ENCODE peak calls at places on chromosomes 2 and 18, in eight cellular contexts. T is kidney epithelial cell, A is endothelial cell of umbilical vein, V is lower lobe of right lung, F is uterus, P is psoas muscle, E is A549, C is MM.1S. W is an unnamed sample.
A peak's percentile ranks its signal among the peaks of the same experiment; 100 is the strongest.

GRCh38 chr2:39435974-39436591 is 1.0 kb downstream of the MAP4K3 start:
- DNase-seq in A (peak; percentile 52), E (no peak), P (no peak), C (peak; percentile 18), T (no peak), V (no peak), F (peak; percentile 48), W (peak; percentile 81)

GRCh38 chr2:169658877-169659276 is 35.3 kb downstream of the CFAP210 start:
- DNase-seq in C (no peak), V (no peak), A (no peak), E (no peak), F (no peak), T (no peak), P (no peak), W (no peak)

GRCh38 chr2:85266424-85267041 is 61.3 kb downstream of the TGOLN2 start:
- DNase-seq in F (peak; percentile 73), V (peak; percentile 83), P (peak; percentile 86), T (no peak), C (peak; percentile 57), A (peak; percentile 25), E (peak; percentile 74), W (peak; percentile 79)

GRCh38 chr2:161068670-161069069 is 91.6 kb upstream of the TANK start:
- DNase-seq in T (no peak), V (no peak), F (no peak), A (no peak), P (no peak), C (no peak), E (no peak), W (peak; percentile 26)

GRCh38 chr2:23008951-23009350 is 376.0 kb upstream of the KLHL29 start:
- DNase-seq in T (no peak), F (no peak), C (no peak), P (no peak), V (no peak), E (no peak), A (no peak), W (no peak)

GRCh38 chr2:111706481-111707001 is 177.5 kb downstream of the ANAPC1 start:
- DNase-seq in C (peak; percentile 81), T (no peak), A (no peak), P (no peak), V (no peak), E (no peak), F (no peak), W (no peak)

GRCh38 chr2:157838442-157839161 is 37.5 kb downstream of the ACVR1 start:
- DNase-seq in A (peak; percentile 91), E (peak; percentile 60), V (no peak), T (no peak), C (no peak), F (peak; percentile 32), P (peak; percentile 72), W (peak; percentile 68)

GRCh38 chr2:11067221-11068078 is 87.8 kb upstream of the SLC66A3 start:
- DNase-seq in C (no peak), E (no peak), T (no peak), F (no peak), V (no peak), P (no peak), A (no peak), W (no peak)

GRCh38 chr2:65070856-65071255 is 14.6 kb downstream of the CEP68 start:
- DNase-seq in C (no peak), P (no peak), E (no peak), F (no peak), V (no peak), T (no peak), A (no peak), W (no peak)

GRCh38 chr2:26595146-26595545 is 46.0 kb downstream of the CIB4 start:
- DNase-seq in P (no peak), C (no peak), V (peak; percentile 14), E (no peak), T (no peak), A (no peak), F (no peak), W (no peak)

GRCh38 chr18:44245026-44245425 is 435.7 kb upstream of the SETBP1 start:
- DNase-seq in V (no peak), E (no peak), T (no peak), C (no peak), P (no peak), A (no peak), F (no peak), W (no peak)

GRCh38 chr2:238158807-238159539 is at the start of gene ERFE:
- DNase-seq in V (no peak), F (no peak), T (no peak), E (peak; percentile 58), A (no peak), P (peak; percentile 77), C (peak; percentile 56), W (no peak)

GRCh38 chr2:174282449-174282848 is 34.1 kb upstream of the OLA1 start:
- DNase-seq in F (no peak), A (no peak), T (no peak), C (no peak), V (no peak), P (no peak), E (no peak), W (no peak)

GRCh38 chr2:24919100-24919976 is 699 bp downstream of the ADCY3 start:
- DNase-seq in P (peak; percentile 58), F (no peak), A (no peak), V (no peak), T (no peak), C (peak; percentile 85), E (peak; percentile 37), W (no peak)

GRCh38 chr2:9708683-9709538 is 78.1 kb upstream of the YWHAQ start:
- DNase-seq in V (no peak), A (no peak), T (no peak), C (no peak), F (no peak), P (no peak), E (no peak), W (no peak)

GRCh38 chr2:189113963-189114362 is 65.6 kb downstream of the COL5A2 start:
- DNase-seq in A (no peak), E (no peak), P (no peak), C (no peak), V (no peak), F (no peak), T (no peak), W (peak; percentile 35)

GRCh38 chr2:138829326-138829725 is 49.1 kb upstream of the NXPH2 start:
- DNase-seq in P (no peak), E (peak; percentile 64), A (peak; percentile 24), C (peak; percentile 78), V (peak; percentile 42), T (no peak), F (no peak), W (no peak)

GRCh38 chr2:95049088-95049955 is 23.8 kb downstream of the MAL start:
- DNase-seq in P (peak; percentile 30), C (no peak), A (no peak), F (no peak), V (no peak), T (no peak), E (no peak), W (no peak)

GRCh38 chr2:96869824-96870630 is at the start of gene SEMA4C:
- DNase-seq in A (peak; percentile 45), T (no peak), E (peak; percentile 32), F (peak; percentile 63), C (no peak), P (peak; percentile 76), V (peak; percentile 70), W (no peak)

GRCh38 chr2:201559067-201559710 is 84.1 kb downstream of the TMEM237 start:
- DNase-seq in E (no peak), T (no peak), C (no peak), V (peak; percentile 43), F (no peak), P (peak; percentile 42), A (no peak), W (no peak)

GRCh38 chr2:125418483-125418882 is 1237.5 kb upstream of the GYPC start:
- DNase-seq in F (no peak), E (no peak), T (no peak), V (no peak), C (no peak), P (no peak), A (no peak), W (no peak)

GRCh38 chr2:241534701-241535375 is 23.7 kb upstream of the BOK start:
- DNase-seq in C (no peak), T (no peak), F (no peak), A (no peak), E (no peak), V (no peak), P (no peak), W (no peak)

GRCh38 chr2:241088791-241089732 is 13.0 kb downstream of the MTERF4 start:
- DNase-seq in P (peak; percentile 44), A (no peak), C (no peak), V (no peak), F (no peak), T (no peak), E (no peak), W (no peak)

GRCh38 chr18:46297621-46298020 is 193.4 kb downstream of the HAUS1 start:
- DNase-seq in V (no peak), C (no peak), P (no peak), E (no peak), A (no peak), F (no peak), T (no peak), W (no peak)

GRCh38 chr2:175955168-175955567 is 46.9 kb downstream of the LNPK start:
- DNase-seq in A (no peak), P (no peak), F (no peak), E (no peak), C (no peak), T (no peak), V (no peak), W (no peak)

GRCh38 chr2:131682122-131682944 is 154.6 kb downstream of the CCDC74A start:
- DNase-seq in A (peak; percentile 93), C (peak; percentile 93), F (peak; percentile 85), T (peak; percentile 62), E (peak; percentile 85), V (peak; percentile 84), P (peak; percentile 89), W (peak; percentile 83)
- TF ChIP-seq CTCF in A (peak; percentile 52), C (peak; percentile 30), F (no peak), T (peak; percentile 46), E (peak; percentile 34), V (peak; percentile 18), P (peak; percentile 5), W (no peak)

GRCh38 chr18:63098014-63098981 is 221.3 kb downstream of the BCL2 start:
- DNase-seq in E (no peak), F (no peak), T (no peak), A (no peak), P (no peak), V (no peak), C (peak; percentile 83), W (no peak)
- H3K4me3 ChIP-seq in E (no peak overlapping the region), F (no peak overlapping the region), T (no peak overlapping the region), A (no peak overlapping the region), P (no peak overlapping the region), V (no peak overlapping the region), C (peak overlapping the region; percentile 29), W (no peak overlapping the region)

GRCh38 chr18:75546964-75547363 is 119.5 kb upstream of the SMIM21 start:
- DNase-seq in T (no peak), E (peak; percentile 3), P (no peak), F (no peak), A (no peak), C (no peak), V (no peak), W (no peak)
- TF ChIP-seq CTCF in T (no peak), E (no peak), P (no peak), F (no peak), A (no peak), C (no peak), V (no peak), W (no peak)

DNA sequence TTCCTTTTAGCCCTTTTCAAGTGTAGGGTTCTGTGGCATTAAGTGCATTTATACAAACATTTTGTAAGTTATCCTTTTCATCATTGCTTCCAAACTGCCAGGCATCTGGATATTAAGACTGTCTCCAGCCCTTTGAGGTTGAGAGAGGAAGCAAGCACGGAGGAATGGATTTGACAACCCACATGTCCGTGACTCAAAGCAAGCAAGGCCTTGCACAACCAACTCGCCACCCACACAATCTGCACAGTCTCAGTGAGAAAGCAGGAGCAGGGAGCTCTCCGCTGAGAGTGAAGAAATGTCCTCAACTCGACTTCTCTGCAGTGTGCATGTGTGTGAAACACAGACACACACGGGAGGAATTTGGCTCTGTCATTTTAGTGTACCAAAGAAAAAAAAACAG is 65.5 kb downstream of the ATP8B1 start:
- DNase-seq in V (peak; percentile 86), P (peak; percentile 78), E (peak; percentile 90), C (no peak), F (peak; percentile 91), T (peak; percentile 78), A (no peak), W (peak; percentile 97)
- H3K4me3 ChIP-seq in V (no peak overlapping the region), P (no peak overlapping the region), E (peak overlapping the region; percentile 17), C (no peak overlapping the region), F (no peak overlapping the region), T (no peak overlapping the region), A (no peak overlapping the region), W (peak overlapping the region; percentile 10)